ENCODE peak calls at places on chromosomes 11 and 22, in seven cellular contexts. One of them, this sample, is unnamed.

GRCh38 chr11:134164490-134165370 is 59.0 kb downstream of the NCAPD3 start:
- DNase-seq in upper lobe of right lung: no peak
- DNase-seq in AG09309: no peak
- DNase-seq in right lobe of liver: no peak
- DNase-seq in WTC11: peak; percentile 41
- DNase-seq in OCI-LY7: no peak
- DNase-seq in endothelial cell of umbilical vein: no peak
- DNase-seq in this sample: no peak

GRCh38 chr11:9130297-9130696 is 38.9 kb upstream of the SCUBE2 start:
- DNase-seq in upper lobe of right lung: no peak
- DNase-seq in right lobe of liver: no peak
- DNase-seq in WTC11: no peak
- DNase-seq in endothelial cell of umbilical vein: no peak
- DNase-seq in OCI-LY7: no peak
- DNase-seq in AG09309: no peak
- DNase-seq in this sample: no peak

GRCh38 chr22:25941365-25941960 is 199.5 kb downstream of the MYO18B start:
- DNase-seq in OCI-LY7: no peak
- DNase-seq in upper lobe of right lung: no peak
- DNase-seq in WTC11: no peak
- DNase-seq in right lobe of liver: no peak
- DNase-seq in AG09309: no peak
- DNase-seq in endothelial cell of umbilical vein: no peak
- DNase-seq in this sample: no peak

GRCh38 chr11:117959438-117960149 is 26.6 kb upstream of the IL10RA start:
- DNase-seq in upper lobe of right lung: no peak
- DNase-seq in right lobe of liver: no peak
- DNase-seq in WTC11: no peak
- DNase-seq in OCI-LY7: no peak
- DNase-seq in endothelial cell of umbilical vein: no peak
- DNase-seq in AG09309: no peak
- DNase-seq in this sample: no peak

GRCh38 chr11:80163011-80163410 is 722.2 kb upstream of the TENM4 start:
- DNase-seq in right lobe of liver: no peak
- DNase-seq in WTC11: no peak
- DNase-seq in AG09309: no peak
- DNase-seq in upper lobe of right lung: no peak
- DNase-seq in OCI-LY7: no peak
- DNase-seq in endothelial cell of umbilical vein: no peak
- DNase-seq in this sample: no peak

GRCh38 chr11:67268036-67268683 is 1.9 kb downstream of the GRK2 start:
- DNase-seq in upper lobe of right lung: peak; percentile 67
- DNase-seq in AG09309: no peak
- DNase-seq in right lobe of liver: peak; percentile 55
- DNase-seq in endothelial cell of umbilical vein: no peak
- DNase-seq in OCI-LY7: peak; percentile 92
- DNase-seq in WTC11: no peak
- DNase-seq in this sample: peak; percentile 88

GRCh38 chr11:76617553-76618265 is 52.8 kb downstream of the LRRC32 start:
- DNase-seq in AG09309: no peak
- DNase-seq in WTC11: no peak
- DNase-seq in right lobe of liver: no peak
- DNase-seq in OCI-LY7: no peak
- DNase-seq in upper lobe of right lung: no peak
- DNase-seq in endothelial cell of umbilical vein: no peak
- DNase-seq in this sample: no peak

GRCh38 chr11:84923489-84923888 is 703.7 kb downstream of the DLG2 start:
- DNase-seq in OCI-LY7: no peak
- DNase-seq in AG09309: no peak
- DNase-seq in right lobe of liver: no peak
- DNase-seq in endothelial cell of umbilical vein: no peak
- DNase-seq in WTC11: no peak
- DNase-seq in upper lobe of right lung: no peak
- DNase-seq in this sample: no peak

GRCh38 chr11:107549253-107549953 is 16.1 kb downstream of the ALKBH8 start:
- DNase-seq in AG09309: no peak
- DNase-seq in OCI-LY7: peak; percentile 61
- DNase-seq in right lobe of liver: no peak
- DNase-seq in WTC11: no peak
- DNase-seq in endothelial cell of umbilical vein: peak; percentile 64
- DNase-seq in upper lobe of right lung: no peak
- DNase-seq in this sample: peak; percentile 35

GRCh38 chr11:83782329-83782728 is 496.2 kb upstream of the CCDC90B start:
- DNase-seq in right lobe of liver: no peak
- DNase-seq in upper lobe of right lung: no peak
- DNase-seq in endothelial cell of umbilical vein: no peak
- DNase-seq in AG09309: no peak
- DNase-seq in WTC11: no peak
- DNase-seq in OCI-LY7: no peak
- DNase-seq in this sample: no peak

GRCh38 chr11:33919645-33920044 is 27.8 kb upstream of the LMO2 start:
- DNase-seq in right lobe of liver: no peak
- DNase-seq in upper lobe of right lung: no peak
- DNase-seq in AG09309: no peak
- DNase-seq in WTC11: no peak
- DNase-seq in OCI-LY7: no peak
- DNase-seq in endothelial cell of umbilical vein: no peak
- DNase-seq in this sample: no peak

GRCh38 chr11:27658535-27659236 is 41.6 kb downstream of the BDNF start:
- DNase-seq in WTC11: no peak
- DNase-seq in upper lobe of right lung: no peak
- DNase-seq in OCI-LY7: no peak
- DNase-seq in right lobe of liver: no peak
- DNase-seq in AG09309: no peak
- DNase-seq in endothelial cell of umbilical vein: no peak
- DNase-seq in this sample: no peak

GRCh38 chr11:130831506-130832385 is 84.5 kb downstream of the SNX19 start:
- DNase-seq in right lobe of liver: no peak
- DNase-seq in OCI-LY7: no peak
- DNase-seq in AG09309: no peak
- DNase-seq in WTC11: no peak
- DNase-seq in endothelial cell of umbilical vein: no peak
- DNase-seq in upper lobe of right lung: no peak
- DNase-seq in this sample: no peak

GRCh38 chr11:126307706-126308105 is 3.8 kb downstream of the DCPS start:
- DNase-seq in OCI-LY7: peak; percentile 70
- DNase-seq in upper lobe of right lung: no peak
- DNase-seq in AG09309: no peak
- DNase-seq in right lobe of liver: peak; percentile 16
- DNase-seq in endothelial cell of umbilical vein: peak; percentile 49
- DNase-seq in WTC11: peak; percentile 55
- DNase-seq in this sample: no peak

GRCh38 chr11:67648796-67649613 is 1.5 kb downstream of the ACY3 start:
- DNase-seq in OCI-LY7: peak; percentile 93
- DNase-seq in AG09309: no peak
- DNase-seq in WTC11: peak; percentile 8
- DNase-seq in upper lobe of right lung: no peak
- DNase-seq in endothelial cell of umbilical vein: no peak
- DNase-seq in right lobe of liver: no peak
- DNase-seq in this sample: no peak

GRCh38 chr11:702731-703461 is 3.1 kb upstream of the EPS8L2 start:
- DNase-seq in endothelial cell of umbilical vein: no peak
- DNase-seq in OCI-LY7: no peak
- DNase-seq in upper lobe of right lung: peak; percentile 92
- DNase-seq in right lobe of liver: peak; percentile 88
- DNase-seq in WTC11: no peak
- DNase-seq in AG09309: no peak
- DNase-seq in this sample: no peak

GRCh38 chr22:43539572-43540533 is 128.0 kb downstream of the MPPED1 start:
- DNase-seq in right lobe of liver: peak; percentile 29
- DNase-seq in upper lobe of right lung: peak; percentile 48
- DNase-seq in WTC11: no peak
- DNase-seq in OCI-LY7: no peak
- DNase-seq in endothelial cell of umbilical vein: no peak
- DNase-seq in AG09309: no peak
- DNase-seq in this sample: no peak

GRCh38 chr11:6856871-6857270 is 6.0 kb upstream of the OR10A2 start:
- DNase-seq in OCI-LY7: no peak
- DNase-seq in endothelial cell of umbilical vein: no peak
- DNase-seq in upper lobe of right lung: no peak
- DNase-seq in right lobe of liver: no peak
- DNase-seq in WTC11: no peak
- DNase-seq in AG09309: no peak
- DNase-seq in this sample: peak; percentile 11

GRCh38 chr11:6057452-6057851 is 26.9 kb upstream of the OR56A1 start:
- DNase-seq in WTC11: no peak
- DNase-seq in right lobe of liver: no peak
- DNase-seq in upper lobe of right lung: no peak
- DNase-seq in OCI-LY7: no peak
- DNase-seq in endothelial cell of umbilical vein: no peak
- DNase-seq in AG09309: no peak
- DNase-seq in this sample: no peak

GRCh38 chr22:39627865-39628562 is 57.5 kb downstream of the CACNA1I start:
- DNase-seq in WTC11: no peak
- DNase-seq in OCI-LY7: no peak
- DNase-seq in endothelial cell of umbilical vein: no peak
- DNase-seq in AG09309: no peak
- DNase-seq in upper lobe of right lung: no peak
- DNase-seq in right lobe of liver: no peak
- DNase-seq in this sample: no peak

GRCh38 chr11:72703281-72704008 is 29.2 kb upstream of the PDE2A start:
- DNase-seq in right lobe of liver: no peak
- DNase-seq in OCI-LY7: no peak
- DNase-seq in AG09309: peak; percentile 62
- DNase-seq in upper lobe of right lung: no peak
- DNase-seq in WTC11: no peak
- DNase-seq in endothelial cell of umbilical vein: no peak
- DNase-seq in this sample: no peak

DNA sequence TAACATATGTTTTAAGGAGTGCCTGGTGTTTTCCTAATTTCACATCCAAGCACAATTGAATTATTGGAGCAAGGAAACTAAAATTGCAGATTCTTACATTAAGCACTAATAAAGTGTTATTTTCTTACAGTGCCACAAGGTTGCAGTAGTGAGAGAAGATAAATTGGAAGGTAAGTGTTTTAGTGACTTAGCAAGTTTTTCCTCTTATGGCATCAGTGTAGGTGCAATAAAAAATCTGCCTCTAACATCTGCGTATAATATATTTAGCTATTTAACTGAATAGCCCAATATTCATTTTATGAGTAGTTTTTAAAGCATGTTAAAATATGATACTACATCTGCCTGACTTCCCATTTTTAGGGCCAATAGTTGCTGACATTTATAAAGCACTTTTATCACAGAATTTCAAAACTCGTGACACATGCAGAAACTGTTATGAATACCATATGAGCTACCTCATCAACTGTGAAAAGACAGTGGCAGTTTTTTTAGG is 19.0 kb downstream of the POLD3 start:
- DNase-seq in right lobe of liver: no peak
- DNase-seq in upper lobe of right lung: no peak
- DNase-seq in WTC11: no peak
- DNase-seq in endothelial cell of umbilical vein: peak; percentile 46
- DNase-seq in OCI-LY7: peak; percentile 25
- DNase-seq in AG09309: peak; percentile 86
- DNase-seq in this sample: peak; percentile 31
- TF ChIP-seq CTCF in right lobe of liver: peak; percentile 48
- TF ChIP-seq CTCF in upper lobe of right lung: peak; percentile 48
- TF ChIP-seq CTCF in WTC11: no peak
- TF ChIP-seq CTCF in endothelial cell of umbilical vein: peak; percentile 26
- TF ChIP-seq CTCF in OCI-LY7: peak; percentile 75
- TF ChIP-seq CTCF in AG09309: peak; percentile 43
- TF ChIP-seq CTCF in this sample: peak; percentile 34

GRCh38 chr22:41021039-41021654 is 70.0 kb downstream of the RBX1 start:
- DNase-seq in endothelial cell of umbilical vein: no peak
- DNase-seq in AG09309: no peak
- DNase-seq in upper lobe of right lung: peak; percentile 74
- DNase-seq in right lobe of liver: peak; percentile 54
- DNase-seq in OCI-LY7: peak; percentile 59
- DNase-seq in WTC11: peak; percentile 32
- DNase-seq in this sample: no peak

GRCh38 chr22:41023299-41023623 is 69.1 kb upstream of the EP300 start:
- DNase-seq in right lobe of liver: no peak
- DNase-seq in WTC11: no peak
- DNase-seq in OCI-LY7: no peak
- DNase-seq in AG09309: no peak
- DNase-seq in upper lobe of right lung: no peak
- DNase-seq in endothelial cell of umbilical vein: no peak
- DNase-seq in this sample: no peak

GRCh38 chr22:41021655-41022454 is 70.5 kb upstream of the EP300 start:
- DNase-seq in endothelial cell of umbilical vein: peak; percentile 17
- DNase-seq in right lobe of liver: peak; percentile 75
- DNase-seq in AG09309: no peak
- DNase-seq in OCI-LY7: peak; percentile 83
- DNase-seq in WTC11: peak; percentile 69
- DNase-seq in upper lobe of right lung: peak; percentile 93
- DNase-seq in this sample: peak; percentile 81

DNA sequence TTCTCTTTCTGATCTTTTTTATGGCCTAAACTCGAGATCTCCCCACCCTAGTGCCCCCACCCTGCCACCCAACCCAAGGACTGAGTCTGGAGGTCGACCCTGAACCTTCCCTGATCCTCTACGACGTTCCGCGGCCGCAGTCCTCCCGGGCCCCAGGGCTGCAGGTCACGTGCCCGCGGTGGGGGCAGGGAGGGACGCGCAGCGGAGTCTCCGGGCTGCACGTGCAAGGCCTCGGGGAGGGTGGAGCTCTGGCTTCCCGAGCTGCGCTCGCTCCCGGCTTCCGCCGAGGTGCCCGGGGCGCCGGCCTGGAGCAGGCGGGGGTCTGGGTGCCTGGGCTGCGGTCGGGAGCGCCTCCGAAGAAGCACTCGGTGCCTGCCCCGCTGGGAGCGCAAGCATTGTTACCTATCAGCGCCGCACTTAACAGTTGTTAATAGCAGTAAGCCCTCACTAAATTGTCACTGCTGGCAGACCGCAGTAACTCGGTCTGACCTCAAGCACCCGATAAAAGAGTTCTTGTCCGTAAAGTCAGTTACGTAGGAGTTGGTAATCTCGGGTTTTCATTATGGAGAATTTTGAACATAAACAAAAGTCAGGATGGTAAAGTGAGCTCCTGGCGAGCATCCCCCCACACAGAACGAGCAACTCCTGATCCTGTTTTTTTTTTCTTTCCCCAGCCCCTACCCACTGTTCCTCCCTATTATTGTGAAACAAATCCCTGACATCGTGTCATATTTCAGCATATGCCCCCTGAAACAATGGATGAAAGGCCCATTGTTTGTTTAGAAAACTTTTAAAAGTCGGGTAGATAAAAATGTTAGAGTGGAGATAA is 69.7 kb upstream of the EP300 start:
- DNase-seq in upper lobe of right lung: peak; percentile 98
- DNase-seq in OCI-LY7: peak; percentile 92
- DNase-seq in right lobe of liver: peak; percentile 93
- DNase-seq in AG09309: peak; percentile 21
- DNase-seq in WTC11: peak; percentile 93
- DNase-seq in endothelial cell of umbilical vein: peak; percentile 67
- DNase-seq in this sample: peak; percentile 74
- TF ChIP-seq CTCF in upper lobe of right lung: no peak
- TF ChIP-seq CTCF in OCI-LY7: no peak
- TF ChIP-seq CTCF in right lobe of liver: no peak
- TF ChIP-seq CTCF in AG09309: no peak
- TF ChIP-seq CTCF in WTC11: no peak
- TF ChIP-seq CTCF in endothelial cell of umbilical vein: no peak
- TF ChIP-seq CTCF in this sample: no peak

GRCh38 chr11:123391646-123392348 is 38.3 kb upstream of the GRAMD1B start:
- DNase-seq in right lobe of liver: no peak
- DNase-seq in WTC11: no peak
- DNase-seq in AG09309: no peak
- DNase-seq in endothelial cell of umbilical vein: no peak
- DNase-seq in upper lobe of right lung: no peak
- DNase-seq in OCI-LY7: no peak
- DNase-seq in this sample: no peak
- TF ChIP-seq CTCF in right lobe of liver: no peak
- TF ChIP-seq CTCF in WTC11: no peak
- TF ChIP-seq CTCF in AG09309: no peak
- TF ChIP-seq CTCF in endothelial cell of umbilical vein: no peak
- TF ChIP-seq CTCF in upper lobe of right lung: no peak
- TF ChIP-seq CTCF in OCI-LY7: no peak
- TF ChIP-seq CTCF in this sample: no peak

GRCh38 chr11:59182457-59183151 is 10.7 kb downstream of the DTX4 start:
- DNase-seq in upper lobe of right lung: no peak
- DNase-seq in OCI-LY7: peak; percentile 33
- DNase-seq in AG09309: no peak
- DNase-seq in right lobe of liver: no peak
- DNase-seq in endothelial cell of umbilical vein: no peak
- DNase-seq in WTC11: peak; percentile 81
- DNase-seq in this sample: peak; percentile 48
- TF ChIP-seq CTCF in upper lobe of right lung: peak; percentile 35
- TF ChIP-seq CTCF in OCI-LY7: peak; percentile 68
- TF ChIP-seq CTCF in AG09309: peak; percentile 13
- TF ChIP-seq CTCF in right lobe of liver: peak; percentile 11
- TF ChIP-seq CTCF in endothelial cell of umbilical vein: no peak
- TF ChIP-seq CTCF in WTC11: peak; percentile 84
- TF ChIP-seq CTCF in this sample: peak; percentile 44